ENCODE peak calls at places on chromosomes 5 and 9, in nine cellular contexts. B is PC-3, D is neural progenitor cell, C is GM23248, Y is HCT116, L is OCI-LY7, F is GM23338, E is hepatocyte, Q is SK-N-SH. K is an unnamed sample.

GRCh38 chr5:56607551-56607950 is 207.8 kb upstream of the MAP3K1 start:
- DNase-seq in F (no peak), Y (no peak), Q (no peak), L (no peak), C (peak; percentile 36), D (no peak), E (peak; percentile 43), B (no peak), K (no peak)

GRCh38 chr5:31701642-31702041 is 62.7 kb downstream of the PDZD2 start:
- DNase-seq in Y (no peak), E (no peak), C (no peak), D (peak; percentile 69), L (no peak), F (no peak), Q (peak; percentile 84), B (no peak), K (no peak)

GRCh38 chr5:172723508-172723907 is 47.5 kb downstream of the DUSP1 start:
- DNase-seq in B (no peak), C (no peak), Q (no peak), D (no peak), Y (no peak), L (no peak), E (no peak), F (no peak), K (no peak)

GRCh38 chr9:130490981-130491380 is 46.2 kb downstream of the ASS1 start:
- DNase-seq in Q (no peak), E (no peak), B (no peak), D (peak; percentile 40), Y (no peak), C (no peak), L (no peak), F (no peak), K (no peak)

GRCh38 chr5:148005788-148006520 is 57.8 kb upstream of the SPINK5 start:
- DNase-seq in B (peak; percentile 21), Y (peak; percentile 16), C (no peak), F (peak; percentile 92), Q (no peak), L (peak; percentile 8), E (no peak), D (peak; percentile 60), K (no peak)

GRCh38 chr9:134007571-134007970 is 15.4 kb upstream of the VAV2 start:
- DNase-seq in E (no peak), C (no peak), B (no peak), L (no peak), Q (peak; percentile 44), Y (no peak), F (no peak), D (no peak), K (no peak)

GRCh38 chr9:95268681-95269080 is 48.8 kb downstream of the FANCC start:
- DNase-seq in L (peak; percentile 24), D (peak; percentile 28), E (peak; percentile 75), F (peak; percentile 62), B (peak; percentile 23), Y (peak; percentile 10), C (peak; percentile 27), Q (peak; percentile 77), K (peak; percentile 21)

GRCh38 chr5:82623094-82623514 is 344.9 kb upstream of the RPS23 start:
- DNase-seq in Y (no peak), E (peak; percentile 41), F (no peak), Q (no peak), D (no peak), L (no peak), B (no peak), C (no peak), K (no peak)

GRCh38 chr9:12708562-12709298 is 15.5 kb downstream of the TYRP1 start:
- DNase-seq in F (no peak), E (peak; percentile 12), C (peak; percentile 88), Y (peak; percentile 55), B (peak; percentile 86), D (no peak), Q (no peak), L (no peak), K (no peak)

GRCh38 chr5:2110934-2111462 is 228.3 kb upstream of the IRX4 start:
- DNase-seq in C (no peak), E (no peak), L (no peak), B (no peak), Y (no peak), F (no peak), D (no peak), Q (no peak), K (no peak)

GRCh38 chr5:157679801-157680200 is 8.5 kb downstream of the C5orf52 start:
- DNase-seq in Q (no peak), E (no peak), L (no peak), D (no peak), B (no peak), F (no peak), C (no peak), Y (no peak), K (no peak)

DNA sequence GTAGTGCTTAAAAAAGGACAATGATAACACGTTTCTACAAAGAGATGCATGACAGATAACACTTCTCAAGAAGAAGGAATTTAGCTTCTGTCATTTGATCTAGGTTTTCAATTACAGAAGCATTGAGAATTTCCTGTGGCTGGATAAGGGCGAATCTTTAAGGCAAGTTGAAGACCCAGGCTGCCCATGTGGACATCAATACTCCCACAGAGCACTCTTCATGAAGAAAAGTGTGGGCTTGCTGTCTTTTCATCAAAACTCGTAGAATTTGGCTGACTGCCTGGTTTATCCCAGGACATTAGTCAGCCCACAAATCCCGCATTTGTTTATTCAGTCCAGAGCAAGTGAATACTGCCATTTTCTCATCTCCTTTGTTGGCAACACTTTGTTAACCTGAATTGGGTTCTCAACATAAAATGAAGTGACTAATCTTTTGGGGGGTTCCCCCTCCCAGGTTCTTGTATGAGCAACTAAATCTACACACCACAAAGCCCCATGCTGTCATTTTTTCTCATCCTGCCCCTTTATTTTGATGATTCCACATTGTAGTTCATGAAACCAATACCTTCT is 43.4 kb upstream of the CDKN2B start:
- DNase-seq in Y (peak; percentile 75), Q (no peak), F (no peak), E (peak; percentile 16), D (peak; percentile 34), C (peak; percentile 88), B (peak; percentile 98), L (no peak), K (no peak)
- H2AFZ ChIP-seq in Y (no peak overlapping the region), Q (no peak overlapping the region), F (peak overlapping the region; percentile 24), E (no peak overlapping the region), D (no peak overlapping the region), C (no peak overlapping the region), B (no peak overlapping the region), L (no peak overlapping the region), K (no peak overlapping the region)

GRCh38 chr5:10228288-10228687 is 21.4 kb downstream of the ATPSCKMT start:
- DNase-seq in D (no peak), F (no peak), Y (no peak), E (no peak), C (no peak), B (no peak), Q (no peak), L (no peak), K (no peak)

GRCh38 chr5:10227396-10227795 is 22.3 kb downstream of the ATPSCKMT start:
- DNase-seq in E (no peak), L (no peak), F (no peak), D (no peak), B (peak; percentile 44), Y (no peak), Q (no peak), C (peak; percentile 73), K (no peak)

GRCh38 chr5:10232386-10232785 is 17.3 kb downstream of the ATPSCKMT start:
- DNase-seq in L (no peak), Q (no peak), C (no peak), E (no peak), B (no peak), D (no peak), F (no peak), Y (no peak), K (no peak)

GRCh38 chr5:10233011-10233410 is 16.7 kb downstream of the ATPSCKMT start:
- DNase-seq in E (no peak), F (no peak), L (no peak), Y (no peak), C (no peak), Q (no peak), B (no peak), D (no peak), K (no peak)

GRCh38 chr5:10229306-10230048 is 20.2 kb downstream of the ATPSCKMT start:
- DNase-seq in Q (no peak), E (no peak), B (peak; percentile 47), L (no peak), C (peak; percentile 88), D (no peak), F (peak; percentile 18), Y (no peak), K (no peak)
- H3K4me1 ChIP-seq in Q (no peaks in the 10 kb centered on the region), E (no peaks in the 10 kb centered on the region), B (peaks cover 16% of the 10 kb centered on the region), L (no peaks in the 10 kb centered on the region), C (peaks cover 46% of the 10 kb centered on the region), D (no peaks in the 10 kb centered on the region), F (no peaks in the 10 kb centered on the region), Y (peaks cover 15% of the 10 kb centered on the region), K (no peaks in the 10 kb centered on the region)

DNA sequence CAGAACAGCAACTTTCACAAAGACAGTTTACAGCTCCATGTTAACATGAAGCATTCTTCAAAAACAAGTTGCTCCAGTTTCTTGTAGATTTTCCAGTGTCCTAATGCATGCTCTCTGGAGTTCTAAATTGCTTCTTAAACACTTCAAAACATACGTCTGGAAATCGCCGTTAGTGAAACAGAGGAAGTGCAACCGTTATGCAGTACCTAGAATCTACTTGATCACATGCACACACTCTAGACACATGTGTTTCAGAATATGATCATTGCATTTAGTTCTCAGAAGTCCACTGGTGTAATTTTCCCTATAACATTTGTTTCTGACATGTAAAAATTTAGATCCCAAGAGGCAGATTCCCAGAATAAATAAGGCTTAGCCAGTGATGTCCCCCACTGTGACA is 41.1 kb upstream of the RUFY1 start:
- DNase-seq in F (no peak), D (no peak), Q (no peak), L (peak; percentile 21), E (no peak), C (no peak), B (no peak), Y (no peak), K (no peak)
- TF ChIP-seq EZH2phosphoT487 in F (no peak), D (no peak), Q (no peak), L (no peak), E (no peak), C (no peak), B (no peak), Y (no peak), K (no peak)

GRCh38 chr5:52605317-52605991 is 182.3 kb upstream of the ITGA1 start:
- DNase-seq in L (no peak), F (no peak), D (no peak), B (no peak), Q (no peak), C (no peak), Y (no peak), E (no peak), K (no peak)
- H2AFZ ChIP-seq in L (no peak overlapping the region), F (peak overlapping the region; percentile 58), D (peak overlapping the region; percentile 79), B (no peak overlapping the region), Q (no peak overlapping the region), C (no peak overlapping the region), Y (no peak overlapping the region), E (no peak overlapping the region), K (no peak overlapping the region)